ENCODE peak calls at places on chromosomes 12 and 14, in ten cellular contexts. N is stimulated activated CD4-positive, alpha-beta T cell treated with anti-CD3 and anti-CD28 coated beads, Interleukin-15, amount 100 ng/mL, for 1 hour; U is GM23248; B is activated T-cell treated with anti-CD3 and anti-CD28 coated beads for 48 hours; W is DMS153; Z is heart left ventricle; X is non-pigmented ciliary epithelial cell; F is HAP-1; G is NCI-H2081; M is endothelial cell. L is an unnamed sample.

GRCh38 chr14:71521238-71521637 is 411.0 kb upstream of the RGS6 start:
- DNase-seq in N (no peak), U (no peak), B (no peak), W (no peak), Z (no peak), X (no peak), F (no peak), G (no peak), M (no peak), L (no peak)

GRCh38 chr14:71103662-71104484 is 196.6 kb downstream of the PCNX1 start:
- DNase-seq in N (no peak), U (peak), B (no peak), W (peak), Z (no peak), X (peak), F (peak), G (peak), M (peak), L (peak)

GRCh38 chr12:89703768-89704167 is 4.9 kb downstream of the ATP2B1 start:
- DNase-seq in N (no peak), U (peak), B (no peak), W (no peak), Z (no peak), X (no peak), F (no peak), G (no peak), M (no peak), L (no peak)

GRCh38 chr12:123404581-123404980 is 20.6 kb downstream of the KMT5A start:
- DNase-seq in N (no peak), U (no peak), B (no peak), W (no peak), Z (no peak), X (no peak), F (no peak), G (no peak), M (no peak), L (no peak)

GRCh38 chr12:132003846-132004245 is 54.1 kb downstream of the EP400 start:
- DNase-seq in N (no peak), U (peak), B (no peak), W (no peak), Z (no peak), X (peak), F (no peak), G (no peak), M (no peak), L (no peak)

GRCh38 chr12:107349008-107349747 is 255.8 kb upstream of the CRY1 start:
- DNase-seq in N (no peak), U (peak), B (no peak), W (peak), Z (no peak), X (peak), F (no peak), G (peak), M (peak), L (peak)

GRCh38 chr14:33765251-33765650 is 185.6 kb downstream of the EGLN3 start:
- DNase-seq in N (no peak), U (no peak), B (no peak), W (no peak), Z (peak), X (no peak), F (peak), G (no peak), M (peak), L (peak)

GRCh38 chr12:19161251-19161650 is 31.7 kb downstream of the PLEKHA5 start:
- DNase-seq in N (no peak), U (no peak), B (no peak), W (no peak), Z (no peak), X (no peak), F (no peak), G (no peak), M (no peak), L (no peak)

GRCh38 chr12:128803788-128804187 is 20.0 kb downstream of the SLC15A4 start:
- DNase-seq in N (no peak), U (no peak), B (no peak), W (no peak), Z (peak), X (no peak), F (no peak), G (no peak), M (no peak), L (no peak)

GRCh38 chr12:131085125-131085815 is 131.6 kb downstream of the ADGRD1 start:
- DNase-seq in N (no peak), U (no peak), B (no peak), W (no peak), Z (no peak), X (no peak), F (peak), G (no peak), M (no peak), L (no peak)

GRCh38 chr14:65195042-65195719 is 92.9 kb upstream of the MAX start:
- DNase-seq in N (no peak), U (no peak), B (no peak), W (no peak), Z (no peak), X (no peak), F (no peak), G (no peak), M (no peak), L (no peak)

GRCh38 chr12:34286934-34287333 is 264.6 kb downstream of the ALG10 start:
- DNase-seq in N (no peak), U (no peak), B (no peak), W (no peak), Z (no peak), X (no peak), F (no peak), G (no peak), M (no peak), L (no peak)

GRCh38 chr14:78253986-78254385 is 83.8 kb downstream of the NRXN3 start:
- DNase-seq in N (no peak), U (peak), B (no peak), W (no peak), Z (no peak), X (peak), F (no peak), G (no peak), M (no peak), L (no peak)

GRCh38 chr12:4643747-4644146 is 5.1 kb downstream of the AKAP3 start:
- DNase-seq in N (no peak), U (no peak), B (no peak), W (no peak), Z (no peak), X (no peak), F (no peak), G (no peak), M (no peak), L (no peak)

GRCh38 chr12:553216-554000 is 93.7 kb downstream of the B4GALNT3 start:
- DNase-seq in N (no peak), U (no peak), B (no peak), W (no peak), Z (no peak), X (no peak), F (no peak), G (no peak), M (no peak), L (no peak)

GRCh38 chr12:102959391-102959790 is 1.9 kb downstream of the ASCL1 start:
- DNase-seq in N (no peak), U (no peak), B (no peak), W (no peak), Z (no peak), X (no peak), F (no peak), G (peak), M (no peak), L (no peak)

GRCh38 chr12:91142184-91142583 is 30.9 kb upstream of the LUM start:
- DNase-seq in N (no peak), U (peak), B (no peak), W (no peak), Z (peak), X (no peak), F (no peak), G (no peak), M (no peak), L (no peak)

GRCh38 chr14:64628940-64629403 is 75.3 kb upstream of the PLEKHG3 start:
- DNase-seq in N (no peak), U (peak), B (no peak), W (no peak), Z (no peak), X (peak), F (no peak), G (no peak), M (no peak), L (peak)

GRCh38 chr14:46048127-46048526 is 603.5 kb downstream of the RPL10L start:
- DNase-seq in N (no peak), U (peak), B (no peak), W (no peak), Z (no peak), X (no peak), F (peak), G (peak), M (peak), L (no peak)

GRCh38 chr12:45543887-45544286 is 185.6 kb upstream of the ARID2 start:
- DNase-seq in N (peak), U (peak), B (peak), W (peak), Z (no peak), X (peak), F (peak), G (peak), M (peak), L (peak)

GRCh38 chr12:90060031-90060430 is 351.4 kb upstream of the ATP2B1 start:
- DNase-seq in N (no peak), U (no peak), B (no peak), W (no peak), Z (no peak), X (no peak), F (no peak), G (no peak), M (no peak), L (no peak)

GRCh38 chr12:38102197-38102596 is 214.4 kb upstream of the ALG10B start:
- DNase-seq in N (no peak), U (no peak), B (no peak), W (no peak), Z (no peak), X (no peak), F (no peak), G (no peak), M (no peak), L (no peak)

GRCh38 chr14:46053221-46053620 is 598.4 kb downstream of the RPL10L start:
- DNase-seq in N (no peak), U (peak), B (no peak), W (no peak), Z (no peak), X (no peak), F (no peak), G (no peak), M (no peak), L (no peak)

GRCh38 chr14:40909906-40910305 is 696.8 kb upstream of the LRFN5 start:
- DNase-seq in N (no peak), U (no peak), B (no peak), W (no peak), Z (no peak), X (no peak), F (no peak), G (no peak), M (no peak), L (no peak)

GRCh38 chr12:74541074-74541473 is 3.4 kb downstream of the ATXN7L3B start:
- DNase-seq in N (no peak), U (no peak), B (no peak), W (no peak), Z (no peak), X (no peak), F (peak), G (no peak), M (no peak), L (no peak)

GRCh38 chr14:103879570-103880333 is 32.4 kb upstream of the PPP1R13B start:
- DNase-seq in N (no peak), U (peak), B (no peak), W (no peak), Z (peak), X (no peak), F (no peak), G (no peak), M (peak), L (no peak)

GRCh38 chr12:65278576-65279386 is at the start of gene MSRB3:
- DNase-seq in N (no peak), U (peak), B (peak), W (no peak), Z (peak), X (no peak), F (peak), G (no peak), M (peak), L (peak)

GRCh38 chr12:28869197-28869596 is 279.9 kb upstream of the FAR2 start:
- DNase-seq in N (no peak), U (peak), B (no peak), W (no peak), Z (no peak), X (peak), F (no peak), G (no peak), M (no peak), L (peak)

GRCh38 chr12:52539024-52539820 is 13.7 kb downstream of the KRT71 start:
- DNase-seq in N (no peak), U (peak), B (no peak), W (peak), Z (no peak), X (no peak), F (no peak), G (peak), M (no peak), L (no peak)

GRCh38 chr14:39043352-39043943 is 59.6 kb downstream of the SEC23A start:
- DNase-seq in N (no peak), U (no peak), B (no peak), W (no peak), Z (no peak), X (no peak), F (no peak), G (no peak), M (no peak), L (no peak)

GRCh38 chr14:93958567-93959238 is 17.7 kb downstream of the ASB2 start:
- DNase-seq in N (no peak), U (no peak), B (no peak), W (no peak), Z (no peak), X (no peak), F (no peak), G (no peak), M (no peak), L (no peak)

GRCh38 chr12:54988402-54989054 is 4.0 kb upstream of the TESPA1 start:
- DNase-seq in N (no peak), U (peak), B (no peak), W (peak), Z (peak), X (no peak), F (no peak), G (peak), M (no peak), L (peak)

GRCh38 chr14:68506645-68507405 is 286.0 kb downstream of the ZFP36L1 start:
- DNase-seq in N (no peak), U (no peak), B (no peak), W (peak), Z (no peak), X (no peak), F (no peak), G (no peak), M (no peak), L (no peak)

GRCh38 chr12:123335490-123335889 is 29.2 kb downstream of the SBNO1 start:
- DNase-seq in N (no peak), U (no peak), B (no peak), W (no peak), Z (no peak), X (no peak), F (no peak), G (no peak), M (no peak), L (no peak)

GRCh38 chr14:78399316-78399889 is 229.2 kb downstream of the NRXN3 start:
- DNase-seq in N (no peak), U (peak), B (peak), W (no peak), Z (no peak), X (no peak), F (peak), G (no peak), M (peak), L (no peak)

GRCh38 chr14:77955816-77956796 is 156.2 kb downstream of the ADCK1 start:
- DNase-seq in N (no peak), U (no peak), B (no peak), W (no peak), Z (no peak), X (no peak), F (no peak), G (no peak), M (no peak), L (no peak)

L was measured in midbrain.